ENCODE peak calls at places on chromosomes 5 and 9, in eight cellular contexts. One of them, this sample, is unnamed.

GRCh38 chr9:114317665-114318357 is 5.1 kb upstream of the ORM1 start:
- DNase-seq in HEK293T: peak
- DNase-seq in stimulated activated CD8-positive, alpha-beta memory T cell treated with anti-CD3 and anti-CD28 coated beads, Interleukin-15, amount 100 ng/mL, for 1 hour: no peak
- DNase-seq in stomach: no peak
- DNase-seq in SJCRH30: no peak
- DNase-seq in iPS DF 19.7: no peak
- DNase-seq in M059J: no peak
- DNase-seq in activated CD4-positive, alpha-beta T cell treated with anti-CD3 and anti-CD28 coated beads, Interleukin-2, amount 50 U/mL, for 1 hour: no peak
- DNase-seq in this sample: no peak

GRCh38 chr5:38892363-38892762 is 46.6 kb downstream of the OSMR start:
- DNase-seq in stimulated activated CD8-positive, alpha-beta memory T cell treated with anti-CD3 and anti-CD28 coated beads, Interleukin-15, amount 100 ng/mL, for 1 hour: no peak
- DNase-seq in activated CD4-positive, alpha-beta T cell treated with anti-CD3 and anti-CD28 coated beads, Interleukin-2, amount 50 U/mL, for 1 hour: no peak
- DNase-seq in stomach: no peak
- DNase-seq in M059J: no peak
- DNase-seq in SJCRH30: no peak
- DNase-seq in HEK293T: no peak
- DNase-seq in iPS DF 19.7: no peak
- DNase-seq in this sample: no peak

GRCh38 chr9:122020398-122020797 is 72.7 kb downstream of the TTLL11 start:
- DNase-seq in SJCRH30: no peak
- DNase-seq in stimulated activated CD8-positive, alpha-beta memory T cell treated with anti-CD3 and anti-CD28 coated beads, Interleukin-15, amount 100 ng/mL, for 1 hour: no peak
- DNase-seq in HEK293T: no peak
- DNase-seq in iPS DF 19.7: no peak
- DNase-seq in M059J: no peak
- DNase-seq in stomach: no peak
- DNase-seq in activated CD4-positive, alpha-beta T cell treated with anti-CD3 and anti-CD28 coated beads, Interleukin-2, amount 50 U/mL, for 1 hour: no peak
- DNase-seq in this sample: peak

GRCh38 chr5:4306029-4306428 is 710.4 kb downstream of the IRX1 start:
- DNase-seq in SJCRH30: no peak
- DNase-seq in stomach: no peak
- DNase-seq in stimulated activated CD8-positive, alpha-beta memory T cell treated with anti-CD3 and anti-CD28 coated beads, Interleukin-15, amount 100 ng/mL, for 1 hour: no peak
- DNase-seq in HEK293T: no peak
- DNase-seq in M059J: no peak
- DNase-seq in activated CD4-positive, alpha-beta T cell treated with anti-CD3 and anti-CD28 coated beads, Interleukin-2, amount 50 U/mL, for 1 hour: no peak
- DNase-seq in iPS DF 19.7: no peak
- DNase-seq in this sample: no peak

GRCh38 chr5:107501965-107502691 is 168.6 kb downstream of the EFNA5 start:
- DNase-seq in stomach: no peak
- DNase-seq in iPS DF 19.7: no peak
- DNase-seq in activated CD4-positive, alpha-beta T cell treated with anti-CD3 and anti-CD28 coated beads, Interleukin-2, amount 50 U/mL, for 1 hour: no peak
- DNase-seq in SJCRH30: no peak
- DNase-seq in HEK293T: no peak
- DNase-seq in stimulated activated CD8-positive, alpha-beta memory T cell treated with anti-CD3 and anti-CD28 coated beads, Interleukin-15, amount 100 ng/mL, for 1 hour: no peak
- DNase-seq in M059J: peak
- DNase-seq in this sample: no peak

GRCh38 chr5:75891736-75892135 is 174.5 kb upstream of the POC5 start:
- DNase-seq in activated CD4-positive, alpha-beta T cell treated with anti-CD3 and anti-CD28 coated beads, Interleukin-2, amount 50 U/mL, for 1 hour: no peak
- DNase-seq in stomach: no peak
- DNase-seq in stimulated activated CD8-positive, alpha-beta memory T cell treated with anti-CD3 and anti-CD28 coated beads, Interleukin-15, amount 100 ng/mL, for 1 hour: no peak
- DNase-seq in M059J: no peak
- DNase-seq in SJCRH30: no peak
- DNase-seq in HEK293T: no peak
- DNase-seq in iPS DF 19.7: no peak
- DNase-seq in this sample: no peak

GRCh38 chr5:42250-42649 is 49.7 kb upstream of the PLEKHG4B start:
- DNase-seq in M059J: peak
- DNase-seq in iPS DF 19.7: no peak
- DNase-seq in stimulated activated CD8-positive, alpha-beta memory T cell treated with anti-CD3 and anti-CD28 coated beads, Interleukin-15, amount 100 ng/mL, for 1 hour: no peak
- DNase-seq in SJCRH30: peak
- DNase-seq in stomach: no peak
- DNase-seq in activated CD4-positive, alpha-beta T cell treated with anti-CD3 and anti-CD28 coated beads, Interleukin-2, amount 50 U/mL, for 1 hour: no peak
- DNase-seq in HEK293T: peak
- DNase-seq in this sample: no peak

GRCh38 chr9:96256800-96257199 is 45.2 kb downstream of the HSD17B3 start:
- DNase-seq in iPS DF 19.7: peak
- DNase-seq in SJCRH30: peak
- DNase-seq in HEK293T: no peak
- DNase-seq in activated CD4-positive, alpha-beta T cell treated with anti-CD3 and anti-CD28 coated beads, Interleukin-2, amount 50 U/mL, for 1 hour: no peak
- DNase-seq in stimulated activated CD8-positive, alpha-beta memory T cell treated with anti-CD3 and anti-CD28 coated beads, Interleukin-15, amount 100 ng/mL, for 1 hour: no peak
- DNase-seq in M059J: peak
- DNase-seq in stomach: no peak
- DNase-seq in this sample: peak

GRCh38 chr5:181235323-181235688 is 8.4 kb downstream of the RACK1 start:
- DNase-seq in SJCRH30: no peak
- DNase-seq in stomach: no peak
- DNase-seq in HEK293T: no peak
- DNase-seq in iPS DF 19.7: no peak
- DNase-seq in activated CD4-positive, alpha-beta T cell treated with anti-CD3 and anti-CD28 coated beads, Interleukin-2, amount 50 U/mL, for 1 hour: no peak
- DNase-seq in stimulated activated CD8-positive, alpha-beta memory T cell treated with anti-CD3 and anti-CD28 coated beads, Interleukin-15, amount 100 ng/mL, for 1 hour: no peak
- DNase-seq in M059J: no peak
- DNase-seq in this sample: no peak

GRCh38 chr5:173638631-173639030 is 22.2 kb upstream of the BOD1 start:
- DNase-seq in M059J: no peak
- DNase-seq in HEK293T: no peak
- DNase-seq in stomach: peak
- DNase-seq in stimulated activated CD8-positive, alpha-beta memory T cell treated with anti-CD3 and anti-CD28 coated beads, Interleukin-15, amount 100 ng/mL, for 1 hour: no peak
- DNase-seq in activated CD4-positive, alpha-beta T cell treated with anti-CD3 and anti-CD28 coated beads, Interleukin-2, amount 50 U/mL, for 1 hour: no peak
- DNase-seq in iPS DF 19.7: no peak
- DNase-seq in SJCRH30: no peak
- DNase-seq in this sample: no peak

GRCh38 chr5:106269252-106269843 is 1401.4 kb downstream of the EFNA5 start:
- DNase-seq in SJCRH30: peak
- DNase-seq in activated CD4-positive, alpha-beta T cell treated with anti-CD3 and anti-CD28 coated beads, Interleukin-2, amount 50 U/mL, for 1 hour: no peak
- DNase-seq in stomach: no peak
- DNase-seq in iPS DF 19.7: peak
- DNase-seq in stimulated activated CD8-positive, alpha-beta memory T cell treated with anti-CD3 and anti-CD28 coated beads, Interleukin-15, amount 100 ng/mL, for 1 hour: no peak
- DNase-seq in M059J: peak
- DNase-seq in HEK293T: no peak
- DNase-seq in this sample: peak

GRCh38 chr5:35815089-35815936 is 41.4 kb upstream of the IL7R start:
- DNase-seq in HEK293T: peak
- DNase-seq in stomach: no peak
- DNase-seq in stimulated activated CD8-positive, alpha-beta memory T cell treated with anti-CD3 and anti-CD28 coated beads, Interleukin-15, amount 100 ng/mL, for 1 hour: no peak
- DNase-seq in M059J: peak
- DNase-seq in iPS DF 19.7: peak
- DNase-seq in activated CD4-positive, alpha-beta T cell treated with anti-CD3 and anti-CD28 coated beads, Interleukin-2, amount 50 U/mL, for 1 hour: no peak
- DNase-seq in SJCRH30: peak
- DNase-seq in this sample: no peak

GRCh38 chr9:29449294-29449693 is 1876.0 kb upstream of the C9orf72 start:
- DNase-seq in activated CD4-positive, alpha-beta T cell treated with anti-CD3 and anti-CD28 coated beads, Interleukin-2, amount 50 U/mL, for 1 hour: no peak
- DNase-seq in iPS DF 19.7: no peak
- DNase-seq in SJCRH30: no peak
- DNase-seq in M059J: no peak
- DNase-seq in stomach: no peak
- DNase-seq in stimulated activated CD8-positive, alpha-beta memory T cell treated with anti-CD3 and anti-CD28 coated beads, Interleukin-15, amount 100 ng/mL, for 1 hour: no peak
- DNase-seq in HEK293T: no peak
- DNase-seq in this sample: no peak

GRCh38 chr9:129177443-129177790 is 644 bp downstream of the IER5L start:
- DNase-seq in stomach: no peak
- DNase-seq in SJCRH30: no peak
- DNase-seq in HEK293T: peak
- DNase-seq in M059J: no peak
- DNase-seq in activated CD4-positive, alpha-beta T cell treated with anti-CD3 and anti-CD28 coated beads, Interleukin-2, amount 50 U/mL, for 1 hour: no peak
- DNase-seq in stimulated activated CD8-positive, alpha-beta memory T cell treated with anti-CD3 and anti-CD28 coated beads, Interleukin-15, amount 100 ng/mL, for 1 hour: no peak
- DNase-seq in iPS DF 19.7: no peak
- DNase-seq in this sample: no peak

GRCh38 chr5:117315170-117315569 is 740.5 kb upstream of the SEMA6A start:
- DNase-seq in stimulated activated CD8-positive, alpha-beta memory T cell treated with anti-CD3 and anti-CD28 coated beads, Interleukin-15, amount 100 ng/mL, for 1 hour: no peak
- DNase-seq in HEK293T: no peak
- DNase-seq in stomach: no peak
- DNase-seq in iPS DF 19.7: no peak
- DNase-seq in M059J: no peak
- DNase-seq in SJCRH30: no peak
- DNase-seq in activated CD4-positive, alpha-beta T cell treated with anti-CD3 and anti-CD28 coated beads, Interleukin-2, amount 50 U/mL, for 1 hour: no peak
- DNase-seq in this sample: no peak

GRCh38 chr5:96940586-96940985 is 4.7 kb downstream of the LNPEP start:
- DNase-seq in stomach: no peak
- DNase-seq in SJCRH30: no peak
- DNase-seq in M059J: peak
- DNase-seq in HEK293T: no peak
- DNase-seq in iPS DF 19.7: no peak
- DNase-seq in stimulated activated CD8-positive, alpha-beta memory T cell treated with anti-CD3 and anti-CD28 coated beads, Interleukin-15, amount 100 ng/mL, for 1 hour: no peak
- DNase-seq in activated CD4-positive, alpha-beta T cell treated with anti-CD3 and anti-CD28 coated beads, Interleukin-2, amount 50 U/mL, for 1 hour: no peak
- DNase-seq in this sample: peak

GRCh38 chr5:172901012-172901780 is 58.0 kb upstream of the RPL26L1 start:
- DNase-seq in activated CD4-positive, alpha-beta T cell treated with anti-CD3 and anti-CD28 coated beads, Interleukin-2, amount 50 U/mL, for 1 hour: no peak
- DNase-seq in M059J: peak
- DNase-seq in HEK293T: peak
- DNase-seq in SJCRH30: peak
- DNase-seq in stimulated activated CD8-positive, alpha-beta memory T cell treated with anti-CD3 and anti-CD28 coated beads, Interleukin-15, amount 100 ng/mL, for 1 hour: no peak
- DNase-seq in stomach: peak
- DNase-seq in iPS DF 19.7: no peak
- DNase-seq in this sample: peak

GRCh38 chr5:15790446-15791005 is 290.5 kb downstream of the FBXL7 start:
- DNase-seq in stimulated activated CD8-positive, alpha-beta memory T cell treated with anti-CD3 and anti-CD28 coated beads, Interleukin-15, amount 100 ng/mL, for 1 hour: no peak
- DNase-seq in activated CD4-positive, alpha-beta T cell treated with anti-CD3 and anti-CD28 coated beads, Interleukin-2, amount 50 U/mL, for 1 hour: no peak
- DNase-seq in M059J: peak
- DNase-seq in iPS DF 19.7: no peak
- DNase-seq in SJCRH30: no peak
- DNase-seq in stomach: no peak
- DNase-seq in HEK293T: no peak
- DNase-seq in this sample: peak

GRCh38 chr9:73643379-73644013 is 491.8 kb downstream of the ANXA1 start:
- DNase-seq in HEK293T: no peak
- DNase-seq in stimulated activated CD8-positive, alpha-beta memory T cell treated with anti-CD3 and anti-CD28 coated beads, Interleukin-15, amount 100 ng/mL, for 1 hour: no peak
- DNase-seq in SJCRH30: no peak
- DNase-seq in activated CD4-positive, alpha-beta T cell treated with anti-CD3 and anti-CD28 coated beads, Interleukin-2, amount 50 U/mL, for 1 hour: no peak
- DNase-seq in stomach: no peak
- DNase-seq in iPS DF 19.7: no peak
- DNase-seq in M059J: peak
- DNase-seq in this sample: peak

GRCh38 chr5:111584651-111585050 is 72.3 kb upstream of the STARD4 start:
- DNase-seq in M059J: peak
- DNase-seq in stomach: no peak
- DNase-seq in iPS DF 19.7: no peak
- DNase-seq in HEK293T: no peak
- DNase-seq in SJCRH30: no peak
- DNase-seq in stimulated activated CD8-positive, alpha-beta memory T cell treated with anti-CD3 and anti-CD28 coated beads, Interleukin-15, amount 100 ng/mL, for 1 hour: no peak
- DNase-seq in activated CD4-positive, alpha-beta T cell treated with anti-CD3 and anti-CD28 coated beads, Interleukin-2, amount 50 U/mL, for 1 hour: no peak
- DNase-seq in this sample: peak

GRCh38 chr9:22718653-22719052 is 272.0 kb downstream of the DMRTA1 start:
- DNase-seq in HEK293T: no peak
- DNase-seq in M059J: no peak
- DNase-seq in stomach: no peak
- DNase-seq in iPS DF 19.7: no peak
- DNase-seq in stimulated activated CD8-positive, alpha-beta memory T cell treated with anti-CD3 and anti-CD28 coated beads, Interleukin-15, amount 100 ng/mL, for 1 hour: no peak
- DNase-seq in activated CD4-positive, alpha-beta T cell treated with anti-CD3 and anti-CD28 coated beads, Interleukin-2, amount 50 U/mL, for 1 hour: no peak
- DNase-seq in SJCRH30: no peak
- DNase-seq in this sample: no peak

GRCh38 chr5:54159837-54160215 is 150.5 kb downstream of the ARL15 start:
- DNase-seq in SJCRH30: no peak
- DNase-seq in M059J: no peak
- DNase-seq in stomach: no peak
- DNase-seq in iPS DF 19.7: no peak
- DNase-seq in activated CD4-positive, alpha-beta T cell treated with anti-CD3 and anti-CD28 coated beads, Interleukin-2, amount 50 U/mL, for 1 hour: no peak
- DNase-seq in HEK293T: no peak
- DNase-seq in stimulated activated CD8-positive, alpha-beta memory T cell treated with anti-CD3 and anti-CD28 coated beads, Interleukin-15, amount 100 ng/mL, for 1 hour: no peak
- DNase-seq in this sample: peak

GRCh38 chr9:69317894-69318293 is 7.1 kb upstream of the ENTREP1 start:
- DNase-seq in iPS DF 19.7: no peak
- DNase-seq in stimulated activated CD8-positive, alpha-beta memory T cell treated with anti-CD3 and anti-CD28 coated beads, Interleukin-15, amount 100 ng/mL, for 1 hour: no peak
- DNase-seq in HEK293T: no peak
- DNase-seq in stomach: no peak
- DNase-seq in activated CD4-positive, alpha-beta T cell treated with anti-CD3 and anti-CD28 coated beads, Interleukin-2, amount 50 U/mL, for 1 hour: no peak
- DNase-seq in SJCRH30: no peak
- DNase-seq in M059J: no peak
- DNase-seq in this sample: no peak

GRCh38 chr9:33418090-33418489 is 15.7 kb upstream of the AQP7 start:
- DNase-seq in iPS DF 19.7: no peak
- DNase-seq in activated CD4-positive, alpha-beta T cell treated with anti-CD3 and anti-CD28 coated beads, Interleukin-2, amount 50 U/mL, for 1 hour: no peak
- DNase-seq in stomach: no peak
- DNase-seq in stimulated activated CD8-positive, alpha-beta memory T cell treated with anti-CD3 and anti-CD28 coated beads, Interleukin-15, amount 100 ng/mL, for 1 hour: no peak
- DNase-seq in SJCRH30: no peak
- DNase-seq in M059J: no peak
- DNase-seq in HEK293T: no peak
- DNase-seq in this sample: no peak

GRCh38 chr5:76337949-76338589 is 65.0 kb upstream of the IQGAP2 start:
- DNase-seq in M059J: peak
- DNase-seq in iPS DF 19.7: peak
- DNase-seq in activated CD4-positive, alpha-beta T cell treated with anti-CD3 and anti-CD28 coated beads, Interleukin-2, amount 50 U/mL, for 1 hour: peak
- DNase-seq in stimulated activated CD8-positive, alpha-beta memory T cell treated with anti-CD3 and anti-CD28 coated beads, Interleukin-15, amount 100 ng/mL, for 1 hour: no peak
- DNase-seq in HEK293T: peak
- DNase-seq in SJCRH30: peak
- DNase-seq in stomach: peak
- DNase-seq in this sample: peak

GRCh38 chr9:129682381-129682780 is 16.9 kb downstream of the PRRX2 start:
- DNase-seq in iPS DF 19.7: no peak
- DNase-seq in M059J: no peak
- DNase-seq in SJCRH30: no peak
- DNase-seq in stimulated activated CD8-positive, alpha-beta memory T cell treated with anti-CD3 and anti-CD28 coated beads, Interleukin-15, amount 100 ng/mL, for 1 hour: no peak
- DNase-seq in HEK293T: no peak
- DNase-seq in stomach: no peak
- DNase-seq in activated CD4-positive, alpha-beta T cell treated with anti-CD3 and anti-CD28 coated beads, Interleukin-2, amount 50 U/mL, for 1 hour: no peak
- DNase-seq in this sample: no peak

GRCh38 chr9:87704342-87704741 is 21.6 kb upstream of the CTSL start:
- DNase-seq in iPS DF 19.7: no peak
- DNase-seq in HEK293T: no peak
- DNase-seq in stimulated activated CD8-positive, alpha-beta memory T cell treated with anti-CD3 and anti-CD28 coated beads, Interleukin-15, amount 100 ng/mL, for 1 hour: no peak
- DNase-seq in M059J: no peak
- DNase-seq in activated CD4-positive, alpha-beta T cell treated with anti-CD3 and anti-CD28 coated beads, Interleukin-2, amount 50 U/mL, for 1 hour: no peak
- DNase-seq in SJCRH30: no peak
- DNase-seq in stomach: no peak
- DNase-seq in this sample: no peak

GRCh38 chr5:169895876-169896275 is 84.4 kb downstream of the INSYN2B start:
- DNase-seq in M059J: no peak
- DNase-seq in iPS DF 19.7: no peak
- DNase-seq in activated CD4-positive, alpha-beta T cell treated with anti-CD3 and anti-CD28 coated beads, Interleukin-2, amount 50 U/mL, for 1 hour: no peak
- DNase-seq in stomach: no peak
- DNase-seq in SJCRH30: no peak
- DNase-seq in HEK293T: no peak
- DNase-seq in stimulated activated CD8-positive, alpha-beta memory T cell treated with anti-CD3 and anti-CD28 coated beads, Interleukin-15, amount 100 ng/mL, for 1 hour: no peak
- DNase-seq in this sample: no peak

GRCh38 chr9:125971050-125971449 is 223.9 kb downstream of the PBX3 start:
- DNase-seq in M059J: no peak
- DNase-seq in iPS DF 19.7: no peak
- DNase-seq in stomach: no peak
- DNase-seq in SJCRH30: no peak
- DNase-seq in HEK293T: no peak
- DNase-seq in stimulated activated CD8-positive, alpha-beta memory T cell treated with anti-CD3 and anti-CD28 coated beads, Interleukin-15, amount 100 ng/mL, for 1 hour: no peak
- DNase-seq in activated CD4-positive, alpha-beta T cell treated with anti-CD3 and anti-CD28 coated beads, Interleukin-2, amount 50 U/mL, for 1 hour: no peak
- DNase-seq in this sample: no peak

GRCh38 chr9:99030082-99030481 is 74.8 kb upstream of the TGFBR1 start:
- DNase-seq in M059J: peak
- DNase-seq in HEK293T: no peak
- DNase-seq in stimulated activated CD8-positive, alpha-beta memory T cell treated with anti-CD3 and anti-CD28 coated beads, Interleukin-15, amount 100 ng/mL, for 1 hour: no peak
- DNase-seq in SJCRH30: no peak
- DNase-seq in stomach: no peak
- DNase-seq in iPS DF 19.7: no peak
- DNase-seq in activated CD4-positive, alpha-beta T cell treated with anti-CD3 and anti-CD28 coated beads, Interleukin-2, amount 50 U/mL, for 1 hour: no peak
- DNase-seq in this sample: peak

GRCh38 chr9:114889802-114890224 is 40.6 kb downstream of the TNFSF8 start:
- DNase-seq in M059J: peak
- DNase-seq in iPS DF 19.7: no peak
- DNase-seq in HEK293T: no peak
- DNase-seq in stomach: peak
- DNase-seq in stimulated activated CD8-positive, alpha-beta memory T cell treated with anti-CD3 and anti-CD28 coated beads, Interleukin-15, amount 100 ng/mL, for 1 hour: no peak
- DNase-seq in SJCRH30: no peak
- DNase-seq in activated CD4-positive, alpha-beta T cell treated with anti-CD3 and anti-CD28 coated beads, Interleukin-2, amount 50 U/mL, for 1 hour: no peak
- DNase-seq in this sample: peak

GRCh38 chr9:93234600-93234999 is 50.7 kb downstream of the WNK2 start:
- DNase-seq in stimulated activated CD8-positive, alpha-beta memory T cell treated with anti-CD3 and anti-CD28 coated beads, Interleukin-15, amount 100 ng/mL, for 1 hour: no peak
- DNase-seq in HEK293T: no peak
- DNase-seq in iPS DF 19.7: no peak
- DNase-seq in M059J: no peak
- DNase-seq in stomach: no peak
- DNase-seq in SJCRH30: no peak
- DNase-seq in activated CD4-positive, alpha-beta T cell treated with anti-CD3 and anti-CD28 coated beads, Interleukin-2, amount 50 U/mL, for 1 hour: no peak
- DNase-seq in this sample: no peak

GRCh38 chr5:65203746-65204145 is 278.0 kb downstream of the ADAMTS6 start:
- DNase-seq in HEK293T: no peak
- DNase-seq in SJCRH30: no peak
- DNase-seq in iPS DF 19.7: no peak
- DNase-seq in stomach: no peak
- DNase-seq in stimulated activated CD8-positive, alpha-beta memory T cell treated with anti-CD3 and anti-CD28 coated beads, Interleukin-15, amount 100 ng/mL, for 1 hour: no peak
- DNase-seq in activated CD4-positive, alpha-beta T cell treated with anti-CD3 and anti-CD28 coated beads, Interleukin-2, amount 50 U/mL, for 1 hour: no peak
- DNase-seq in M059J: peak
- DNase-seq in this sample: peak

GRCh38 chr5:171906703-171907590 is 99.5 kb downstream of the FBXW11 start:
- DNase-seq in HEK293T: no peak
- DNase-seq in SJCRH30: no peak
- DNase-seq in iPS DF 19.7: no peak
- DNase-seq in activated CD4-positive, alpha-beta T cell treated with anti-CD3 and anti-CD28 coated beads, Interleukin-2, amount 50 U/mL, for 1 hour: no peak
- DNase-seq in stimulated activated CD8-positive, alpha-beta memory T cell treated with anti-CD3 and anti-CD28 coated beads, Interleukin-15, amount 100 ng/mL, for 1 hour: no peak
- DNase-seq in M059J: no peak
- DNase-seq in stomach: no peak
- DNase-seq in this sample: no peak

This sample was measured in astrocyte.